ENCODE peak calls at places on chromosome 20, in eight cellular contexts. O, J, T, E, C, N, U and H are unnamed samples.

GRCh38 chr20:44467289-44467883 is 8.3 kb upstream of the TTPAL start:
- DNase-seq in T (no peak), C (no peak), J (no peak), U (no peak), N (no peak), E (no peak), O (no peak), H (no peak)

GRCh38 chr20:48702388-48703041 is 125.3 kb downstream of the PREX1 start:
- DNase-seq in E (no peak), N (no peak), O (no peak), J (no peak), U (no peak), C (no peak), T (no peak), H (no peak)

GRCh38 chr20:11195169-11195568 is 521.4 kb upstream of the JAG1 start:
- DNase-seq in C (no peak), E (no peak), J (peak; percentile 71), O (no peak), T (no peak), U (no peak), N (no peak), H (no peak)

GRCh38 chr20:49901588-49901987 is 13.7 kb downstream of the SPATA2 start:
- DNase-seq in U (no peak), J (no peak), E (peak; percentile 9), C (no peak), O (no peak), T (no peak), N (no peak), H (no peak)

GRCh38 chr20:17227199-17227535 is 327 bp downstream of the PCSK2 start:
- DNase-seq in O (no peak), C (peak; percentile 13), T (no peak), J (no peak), U (no peak), E (peak; percentile 29), N (no peak), H (no peak)

GRCh38 chr20:23391707-23392310 is 29.5 kb downstream of the NAPB start:
- DNase-seq in J (no peak), C (no peak), O (no peak), T (no peak), E (no peak), U (no peak), N (no peak), H (no peak)

GRCh38 chr20:20837574-20838021 is 125.2 kb upstream of the RALGAPA2 start:
- DNase-seq in J (peak; percentile 73), C (peak; percentile 68), E (peak; percentile 75), T (no peak), O (peak; percentile 52), U (peak; percentile 38), N (no peak), H (no peak)

GRCh38 chr20:38252292-38253288 is 7.9 kb downstream of the KIAA1755 start:
- DNase-seq in U (no peak), O (no peak), T (no peak), N (no peak), E (no peak), C (no peak), J (no peak), H (no peak)

GRCh38 chr20:50292324-50293243 is 102.0 kb downstream of the CEBPB start:
- DNase-seq in T (no peak), U (no peak), E (no peak), N (peak; percentile 66), J (peak; percentile 32), O (no peak), C (peak; percentile 61), H (no peak)

GRCh38 chr20:49584418-49585382 is 16.8 kb upstream of the PTGIS start:
- DNase-seq in U (no peak), J (no peak), C (no peak), T (no peak), O (no peak), N (no peak), E (no peak), H (no peak)

GRCh38 chr20:16145919-16146318 is 427.3 kb downstream of the KIF16B start:
- DNase-seq in J (no peak), T (no peak), N (no peak), U (no peak), C (no peak), O (no peak), E (no peak), H (no peak)

GRCh38 chr20:7744411-7744810 is 195.8 kb downstream of the HAO1 start:
- DNase-seq in E (no peak), O (no peak), J (no peak), U (no peak), T (no peak), N (peak; percentile 30), C (no peak), H (no peak)

GRCh38 chr20:24766826-24767622 is 182.0 kb upstream of the CST7 start:
- DNase-seq in N (no peak), E (no peak), J (no peak), T (no peak), O (no peak), C (no peak), U (no peak), H (no peak)

GRCh38 chr20:41854765-41855164 is 236.6 kb upstream of the CHD6 start:
- DNase-seq in T (no peak), N (no peak), J (no peak), C (no peak), E (no peak), O (no peak), U (no peak), H (peak; percentile 8)

GRCh38 chr20:51132286-51132810 is 109.4 kb upstream of the KCNG1 start:
- DNase-seq in C (no peak), O (no peak), U (no peak), J (no peak), N (no peak), T (no peak), E (no peak), H (no peak)

GRCh38 chr20:62617711-62618483 is 24.4 kb upstream of the SLCO4A1 start:
- DNase-seq in T (peak; percentile 42), E (no peak), J (no peak), O (peak; percentile 76), U (no peak), C (no peak), N (no peak), H (no peak)

GRCh38 chr20:50054626-50055511 is 58.1 kb downstream of the UBE2V1 start:
- DNase-seq in J (peak; percentile 62), E (peak; percentile 67), T (no peak), N (peak; percentile 44), C (peak; percentile 84), O (no peak), U (no peak), H (no peak)

GRCh38 chr20:63736893-63737689 is 627 bp downstream of the LIME1 start:
- DNase-seq in N (no peak), C (no peak), J (no peak), U (no peak), T (peak; percentile 54), E (peak; percentile 25), O (peak; percentile 57), H (no peak)

GRCh38 chr20:6680854-6681253 is 86.6 kb upstream of the BMP2 start:
- DNase-seq in O (no peak), U (no peak), T (no peak), C (no peak), N (no peak), J (no peak), E (no peak), H (no peak)

GRCh38 chr20:17024513-17025105 is 202.2 kb upstream of the PCSK2 start:
- DNase-seq in N (no peak), E (no peak), C (peak; percentile 19), T (no peak), O (no peak), U (peak; percentile 42), J (no peak), H (no peak)

GRCh38 chr20:52972965-52973819 is 1.0 kb downstream of the TSHZ2 start:
- DNase-seq in O (peak; percentile 47), C (no peak), N (no peak), U (no peak), J (peak; percentile 59), E (peak; percentile 34), T (no peak), H (no peak)

GRCh38 chr20:64113444-64113775 is 6.0 kb upstream of the NPBWR2 start:
- DNase-seq in N (no peak), C (no peak), U (no peak), J (no peak), T (no peak), E (no peak), O (no peak), H (no peak)

GRCh38 chr20:23161968-23162696 is 76.0 kb upstream of the CD93 start:
- DNase-seq in T (no peak), E (no peak), N (peak; percentile 87), U (no peak), O (no peak), J (no peak), C (no peak), H (no peak)

GRCh38 chr20:51529027-51529749 is 13.3 kb downstream of the NFATC2 start:
- DNase-seq in O (peak; percentile 68), N (no peak), E (no peak), C (no peak), U (no peak), J (no peak), T (no peak), H (no peak)

GRCh38 chr20:57627972-57628650 is 7.9 kb upstream of the ZBP1 start:
- DNase-seq in C (no peak), E (no peak), J (no peak), U (no peak), T (peak; percentile 60), N (no peak), O (peak; percentile 35), H (no peak)

GRCh38 chr20:61500791-61501321 is 248.8 kb downstream of the CDH4 start:
- DNase-seq in T (no peak), U (no peak), O (no peak), J (no peak), C (no peak), N (no peak), E (no peak), H (no peak)

GRCh38 chr20:49809803-49810359 is 2.7 kb upstream of the SLC9A8 start:
- DNase-seq in N (no peak), E (no peak), J (no peak), T (no peak), C (no peak), O (no peak), U (no peak), H (no peak)

GRCh38 chr20:33910529-33911327 is 83.0 kb upstream of the RALY start:
- DNase-seq in N (no peak), T (no peak), E (no peak), J (no peak), O (no peak), U (no peak), C (no peak), H (no peak)

GRCh38 chr20:50467618-50468373 is 42.4 kb upstream of the PTPN1 start:
- DNase-seq in N (no peak), O (peak; percentile 33), E (peak; percentile 63), T (no peak), U (peak; percentile 73), C (peak; percentile 25), J (no peak), H (no peak)

GRCh38 chr20:17227669-17228623 is 1.1 kb downstream of the PCSK2 start:
- DNase-seq in N (no peak), J (peak; percentile 66), E (peak; percentile 18), U (no peak), O (no peak), C (peak; percentile 39), T (no peak), H (no peak)

GRCh38 chr20:49690899-49691620 is 22.6 kb downstream of the B4GALT5 start:
- DNase-seq in N (no peak), C (no peak), O (no peak), J (no peak), U (peak; percentile 73), E (no peak), T (no peak), H (no peak)

GRCh38 chr20:4449977-4450715 is 271.6 kb upstream of the PRND start:
- DNase-seq in E (no peak), J (no peak), O (no peak), C (no peak), T (no peak), U (peak; percentile 13), N (no peak), H (no peak)

GRCh38 chr20:4606046-4606445 is 115.7 kb upstream of the PRND start:
- DNase-seq in O (no peak), J (peak; percentile 23), U (no peak), T (no peak), C (no peak), E (no peak), N (no peak), H (no peak)

GRCh38 chr20:8722277-8722928 is 346.5 kb upstream of the PLCB4 start:
- DNase-seq in C (no peak), N (peak; percentile 27), O (peak; percentile 23), U (peak; percentile 59), J (peak; percentile 45), E (peak; percentile 65), T (no peak), H (peak; percentile 51)